ENCODE peak calls at places on chromosomes 11 and 22, in seven cellular contexts. I is choroid plexus epithelial cell, V is fibroblast of lung, S is tibial artery, L is suprapubic skin, R is AG04450, U is gastrocnemius medialis. C is an unnamed sample.

GRCh38 chr11:104872393-104872792 is 25.9 kb downstream of the CASP12 start:
- DNase-seq in L (no peak), R (no peak), S (no peak), I (no peak), U (no peak), V (no peak), C (no peak)

GRCh38 chr11:123239371-123240150 is 44.5 kb upstream of the CLMP start:
- DNase-seq in S (no peak), U (no peak), I (no peak), V (peak; percentile 65), L (no peak), R (no peak), C (no peak)

GRCh38 chr11:58573451-58574104 is 2.1 kb downstream of the LPXN start:
- DNase-seq in I (peak; percentile 86), R (peak; percentile 21), V (peak; percentile 87), U (peak; percentile 22), S (peak; percentile 83), L (peak; percentile 89), C (peak; percentile 89)

GRCh38 chr11:76806131-76806530 is 23.0 kb downstream of the TSKU start:
- DNase-seq in S (no peak), I (no peak), V (no peak), U (no peak), L (peak; percentile 76), R (no peak), C (no peak)

GRCh38 chr22:20058989-20059770 is 20.9 kb upstream of the DGCR8 start:
- DNase-seq in U (no peak), S (no peak), I (no peak), V (no peak), R (no peak), L (no peak), C (no peak)

GRCh38 chr22:40028098-40028425 is 33.3 kb downstream of the FAM83F start:
- DNase-seq in I (no peak), V (no peak), L (no peak), R (no peak), S (peak; percentile 42), U (no peak), C (no peak)

GRCh38 chr11:43868852-43869567 is 11.6 kb upstream of the ALKBH3 start:
- DNase-seq in V (peak; percentile 77), S (no peak), I (peak; percentile 91), R (no peak), U (no peak), L (no peak), C (peak; percentile 72)

GRCh38 chr22:19723165-19723989 is at the start of gene GP1BB:
- DNase-seq in U (no peak), L (no peak), R (no peak), I (peak; percentile 18), S (no peak), V (peak; percentile 54), C (no peak)

GRCh38 chr22:46052801-46053562 is 76.0 kb upstream of the WNT7B start:
- DNase-seq in V (peak; percentile 51), L (peak; percentile 83), I (peak; percentile 55), U (no peak), S (peak; percentile 85), R (no peak), C (peak; percentile 62)

GRCh38 chr22:46057762-46058420 is 80.9 kb upstream of the WNT7B start:
- DNase-seq in S (peak; percentile 86), V (peak; percentile 72), L (peak; percentile 83), U (no peak), I (no peak), R (no peak), C (peak; percentile 81)

GRCh38 chr22:48950151-48950915 is 877.3 kb downstream of the BRD1 start:
- DNase-seq in I (no peak), U (no peak), R (no peak), V (no peak), L (peak; percentile 72), S (peak; percentile 53), C (no peak)

GRCh38 chr11:24575392-24575791 is 78.5 kb downstream of the LUZP2 start:
- DNase-seq in R (no peak), I (peak; percentile 75), V (peak; percentile 82), S (no peak), U (no peak), L (no peak), C (peak; percentile 92)

GRCh38 chr22:35637943-35638342 is 10.3 kb upstream of the APOL6 start:
- DNase-seq in V (no peak), U (no peak), L (no peak), S (no peak), R (no peak), I (no peak), C (no peak)

GRCh38 chr11:131688056-131688693 is 317.8 kb downstream of the NTM start:
- DNase-seq in I (peak; percentile 66), S (no peak), L (no peak), V (peak; percentile 42), R (no peak), U (no peak), C (peak; percentile 48)

GRCh38 chr11:67546852-67547251 is 23.6 kb upstream of the CABP2 start:
- DNase-seq in S (no peak), L (no peak), I (no peak), U (no peak), R (no peak), V (no peak), C (no peak)

GRCh38 chr22:26756675-26757293 is 99.4 kb downstream of the MIAT start:
- DNase-seq in V (peak; percentile 89), U (no peak), S (peak; percentile 74), I (peak; percentile 48), L (no peak), R (no peak), C (peak; percentile 47)
- H3K4me3 ChIP-seq in V (peak overlapping the region; percentile 41), U (no peak overlapping the region), S (peak overlapping the region; percentile 42), I (peak overlapping the region; percentile 52), L (no peak overlapping the region), R (peak overlapping the region; percentile 52), C (peak overlapping the region; percentile 46)

GRCh38 chr22:21641795-21642583 is at the start of gene SDF2L1:
- DNase-seq in U (peak; percentile 98), I (peak; percentile 99), V (peak; percentile 99), S (peak; percentile 99), L (peak; percentile 99), R (peak; percentile 97), C (peak; percentile 98)

GRCh38 chr22:21642584-21643448 is 714 bp downstream of the SDF2L1 start:
- DNase-seq in V (peak; percentile 37), U (no peak), I (peak; percentile 65), L (no peak), S (no peak), R (no peak), C (peak; percentile 52)

GRCh38 chr22:21640810-21641209 is 1.3 kb upstream of the SDF2L1 start:
- DNase-seq in S (no peak), I (no peak), R (no peak), L (no peak), V (no peak), U (no peak), C (no peak)

GRCh38 chr22:21639359-21639758 is 2.7 kb upstream of the SDF2L1 start:
- DNase-seq in L (no peak), I (no peak), R (no peak), U (no peak), V (no peak), S (no peak), C (no peak)

GRCh38 chr22:21641417-21641794 is 696 bp upstream of the SDF2L1 start:
- DNase-seq in S (no peak), L (no peak), I (peak; percentile 55), R (no peak), V (peak; percentile 42), U (no peak), C (peak; percentile 61)
- TF ChIP-seq CTCF in S (peak; percentile 27), L (no peak), I (peak; percentile 55), R (peak; percentile 60), V (peak; percentile 51), U (peak; percentile 49), C (peak; percentile 69)

DNA sequence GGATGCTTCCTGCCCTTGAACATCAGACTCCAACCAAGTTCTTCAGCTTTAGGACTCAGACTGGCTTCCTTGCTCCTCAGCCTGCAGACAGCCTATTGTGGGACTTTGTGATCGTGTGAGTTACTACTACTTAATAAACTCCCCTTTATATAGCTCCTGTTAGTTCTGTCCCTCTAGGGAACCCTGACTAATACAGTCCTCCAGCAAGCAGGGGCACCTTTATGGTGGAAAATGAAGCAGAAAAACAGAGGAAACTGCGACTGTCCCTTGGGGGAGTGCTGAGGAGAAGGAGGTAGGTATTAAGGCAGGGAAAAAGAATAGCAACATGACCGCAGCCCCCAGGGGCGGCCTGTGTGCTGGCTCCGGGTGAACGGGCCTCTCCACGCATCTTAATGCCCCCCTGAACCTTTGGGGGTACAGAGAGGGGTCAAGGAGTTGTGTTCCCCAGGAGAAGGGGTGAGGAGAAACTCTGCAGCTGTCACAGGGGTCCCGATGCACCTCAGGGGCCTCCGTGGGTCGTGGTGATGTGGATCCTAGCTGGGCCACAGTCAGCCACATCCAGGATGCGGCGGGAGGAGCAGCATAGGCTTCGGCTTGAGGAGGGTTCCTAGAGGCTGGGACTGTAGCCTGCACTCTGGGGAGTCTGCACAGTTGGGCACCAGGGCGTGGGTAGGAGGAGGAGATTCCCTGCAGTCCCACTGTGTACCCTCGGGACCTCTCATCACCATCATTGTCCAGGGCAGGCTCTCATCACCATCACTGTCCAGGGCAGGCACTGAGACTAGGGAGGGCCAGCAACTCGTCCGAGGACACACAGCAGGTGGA is 34.3 kb downstream of the SHISAL1 start:
- DNase-seq in R (no peak), I (no peak), U (no peak), L (no peak), V (no peak), S (no peak), C (no peak)
- H3K4me3 ChIP-seq in R (no peak overlapping the region), I (no peak overlapping the region), U (no peak overlapping the region), L (no peak overlapping the region), V (no peak overlapping the region), S (no peak overlapping the region), C (no peak overlapping the region)

GRCh38 chr11:26947379-26947844 is 46.5 kb upstream of the FIBIN start:
- DNase-seq in R (peak; percentile 99), U (peak; percentile 17), L (no peak), I (peak; percentile 100), V (peak; percentile 100), S (peak; percentile 77), C (peak; percentile 100)

GRCh38 chr11:26943636-26944035 is 50.3 kb upstream of the FIBIN start:
- DNase-seq in V (no peak), I (no peak), U (no peak), S (no peak), R (no peak), L (no peak), C (no peak)

GRCh38 chr11:26947904-26948639 is 45.8 kb upstream of the FIBIN start:
- DNase-seq in R (no peak), V (peak; percentile 74), L (no peak), I (peak; percentile 65), U (no peak), S (no peak), C (peak; percentile 64)

GRCh38 chr11:26946209-26946828 is 47.6 kb upstream of the FIBIN start:
- DNase-seq in I (peak; percentile 88), V (peak; percentile 77), R (no peak), U (no peak), S (no peak), L (no peak), C (peak; percentile 68)

DNA sequence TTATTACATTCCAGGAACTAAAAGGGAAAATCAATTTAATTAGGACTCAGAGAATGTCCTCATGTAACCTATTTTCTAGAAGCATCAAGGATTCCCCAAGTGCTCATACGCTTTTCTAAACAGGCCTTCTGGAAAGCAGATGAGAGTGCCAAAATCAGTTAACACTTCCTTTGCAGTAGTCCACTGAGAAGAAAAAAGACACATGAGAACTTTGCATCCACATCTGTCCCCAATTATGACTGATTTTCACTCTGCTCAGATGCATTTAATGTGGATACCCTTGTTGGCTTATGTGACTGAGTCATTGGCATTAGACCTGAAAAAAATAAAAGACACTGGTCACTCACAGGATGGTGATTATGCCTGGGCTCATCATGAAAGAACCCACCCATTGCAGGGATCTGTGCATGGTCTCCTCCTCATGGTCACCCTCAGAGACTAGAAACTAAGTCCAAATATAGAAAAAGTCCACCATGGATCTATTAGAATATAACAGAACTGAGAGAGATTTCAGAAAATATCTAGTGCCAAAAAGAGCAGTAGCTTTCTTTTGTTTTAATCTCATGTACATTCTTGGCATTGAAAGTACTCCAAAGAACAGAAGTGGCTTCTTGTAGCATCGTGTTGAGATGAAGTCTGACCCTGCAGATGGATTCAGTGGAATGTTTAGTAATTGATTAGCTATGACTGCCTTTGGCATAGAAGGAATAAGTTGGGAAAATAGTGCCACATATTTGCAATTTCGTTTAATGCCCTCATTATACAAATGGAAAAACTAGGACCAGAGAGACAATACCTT is 48.8 kb upstream of the FIBIN start:
- DNase-seq in S (no peak), R (no peak), V (peak; percentile 67), I (peak; percentile 40), U (no peak), L (no peak), C (peak; percentile 63)
- TF ChIP-seq CTCF in S (no peak), R (no peak), V (no peak), I (no peak), U (no peak), L (no peak), C (no peak)

C was measured in fibroblast of the aortic adventitia.